ENCODE peak calls at places on chromosomes 5 and 9, in seven cellular contexts. I is AG09309; P is AG08395; V is SW 1271; A is CD8-positive, alpha-beta memory T cell; T is foreskin fibroblast; C is fibroblast of pulmonary artery. Z is an unnamed sample.

GRCh38 chr5:6733411-6734242 is 20.4 kb downstream of the TENT4A start:
- DNase-seq in I (no peak), P (no peak), V (no peak), A (no peak), T (no peak), C (peak; percentile 73), Z (peak; percentile 76)

GRCh38 chr5:68070641-68071191 is 144.8 kb upstream of the PIK3R1 start:
- DNase-seq in I (no peak), P (peak; percentile 34), V (no peak), A (no peak), T (peak; percentile 32), C (no peak), Z (no peak)

GRCh38 chr5:181181650-181182565 is 23.1 kb downstream of the TRIM7 start:
- DNase-seq in I (no peak), P (peak; percentile 70), V (no peak), A (peak; percentile 66), T (peak; percentile 87), C (peak; percentile 81), Z (peak; percentile 83)

GRCh38 chr5:24385070-24385469 is 259.7 kb downstream of the CDH10 start:
- DNase-seq in I (no peak), P (no peak), V (no peak), A (no peak), T (no peak), C (no peak), Z (no peak)

GRCh38 chr5:158553195-158553945 is 546.3 kb downstream of the EBF1 start:
- DNase-seq in I (peak; percentile 40), P (peak; percentile 67), V (no peak), A (no peak), T (peak; percentile 89), C (no peak), Z (no peak)

GRCh38 chr5:146867996-146868708 is 10.4 kb downstream of the PPP2R2B start:
- DNase-seq in I (no peak), P (no peak), V (no peak), A (no peak), T (no peak), C (no peak), Z (no peak)

GRCh38 chr9:27198175-27198574 is 89.2 kb downstream of the TEK start:
- DNase-seq in I (no peak), P (no peak), V (no peak), A (no peak), T (no peak), C (no peak), Z (no peak)

GRCh38 chr5:1564182-1564748 is 40.5 kb upstream of the LPCAT1 start:
- DNase-seq in I (no peak), P (peak; percentile 52), V (no peak), A (no peak), T (peak; percentile 65), C (peak; percentile 51), Z (peak; percentile 31)

GRCh38 chr9:27276182-27277030 is 20.5 kb downstream of the EQTN start:
- DNase-seq in I (peak; percentile 11), P (peak; percentile 56), V (no peak), A (peak; percentile 27), T (peak; percentile 53), C (peak; percentile 77), Z (peak; percentile 78)

GRCh38 chr5:103101079-103101732 is 18.7 kb downstream of the GIN1 start:
- DNase-seq in I (no peak), P (no peak), V (no peak), A (no peak), T (no peak), C (peak; percentile 3), Z (no peak)

GRCh38 chr9:129182122-129182521 is 4.1 kb upstream of the IER5L start:
- DNase-seq in I (no peak), P (no peak), V (no peak), A (no peak), T (no peak), C (no peak), Z (no peak)

GRCh38 chr9:121286973-121287721 is 19.2 kb downstream of the GSN start:
- DNase-seq in I (peak; percentile 64), P (peak; percentile 93), V (peak; percentile 87), A (no peak), T (peak; percentile 98), C (peak; percentile 97), Z (peak; percentile 94)

GRCh38 chr5:138709216-138709615 is 44.0 kb upstream of the CTNNA1 start:
- DNase-seq in I (no peak), P (no peak), V (no peak), A (no peak), T (no peak), C (no peak), Z (no peak)

GRCh38 chr5:10543585-10544040 is 20.3 kb upstream of the ANKRD33B start:
- DNase-seq in I (no peak), P (no peak), V (no peak), A (no peak), T (no peak), C (no peak), Z (no peak)

GRCh38 chr5:37045703-37046102 is 169.1 kb downstream of the NIPBL start:
- DNase-seq in I (no peak), P (no peak), V (no peak), A (no peak), T (no peak), C (no peak), Z (no peak)

GRCh38 chr5:92566113-92566767 is 1014.8 kb downstream of the NR2F1-AS1 start:
- DNase-seq in I (no peak), P (no peak), V (no peak), A (no peak), T (no peak), C (no peak), Z (no peak)

GRCh38 chr9:68802525-68803015 is 97.5 kb downstream of the PIP5K1B start:
- DNase-seq in I (no peak), P (no peak), V (no peak), A (no peak), T (no peak), C (no peak), Z (no peak)

GRCh38 chr5:174082286-174082685 is 36.8 kb downstream of the NSG2 start:
- DNase-seq in I (no peak), P (no peak), V (no peak), A (no peak), T (no peak), C (no peak), Z (no peak)

GRCh38 chr9:96253059-96253696 is 48.8 kb downstream of the HSD17B3 start:
- DNase-seq in I (no peak), P (no peak), V (no peak), A (no peak), T (no peak), C (no peak), Z (no peak)

Z was measured in choroid plexus epithelial cell.